ENCODE peak calls at places on chromosomes 4 and X, in five cellular contexts. L is K562, A is HepG2, G is H1, Y is GM12878. H is an unnamed sample.

GRCh38 chrX:11423362-11423818 is 130.2 kb downstream of the AMELX start:
- DNase-seq in L (peak), A (no peak), G (no peak), Y (peak), H (no peak)

GRCh38 chrX:31337332-31337731 is 265.5 kb upstream of the FTHL17 start:
- DNase-seq in L (no peak), A (no peak), G (no peak), Y (no peak), H (no peak)

GRCh38 chr4:126616795-126617194 is 1016.0 kb upstream of the INTU start:
- DNase-seq in L (no peak), A (no peak), G (no peak), Y (no peak), H (no peak)

GRCh38 chr4:79074040-79074439 is 134.8 kb upstream of the PAQR3 start:
- DNase-seq in L (no peak), A (no peak), G (no peak), Y (no peak), H (no peak)

GRCh38 chr4:81085291-81085690 is 54.8 kb downstream of the BMP3 start:
- DNase-seq in L (no peak), A (no peak), G (no peak), Y (no peak), H (no peak)

GRCh38 chr4:119026662-119027444 is 108.8 kb upstream of the MYOZ2 start:
- DNase-seq in L (no peak), A (no peak), G (no peak), Y (no peak), H (no peak)

GRCh38 chr4:106314960-106315359 is 1.0 kb downstream of the TBCK start:
- DNase-seq in L (no peak), A (no peak), G (no peak), Y (no peak), H (no peak)

GRCh38 chrX:7133036-7133412 is 14.5 kb upstream of the STS start:
- DNase-seq in L (peak), A (no peak), G (no peak), Y (no peak), H (no peak)

GRCh38 chr4:2322801-2323200 is 60.9 kb upstream of the MXD4 start:
- DNase-seq in L (no peak), A (no peak), G (no peak), Y (no peak), H (no peak)

GRCh38 chr4:166165829-166166420 is 292.9 kb downstream of the TLL1 start:
- DNase-seq in L (peak), A (peak), G (peak), Y (peak), H (peak)

GRCh38 chrX:6761251-6761650 is 226.3 kb upstream of the VCX3A start:
- DNase-seq in L (no peak), A (no peak), G (no peak), Y (no peak), H (no peak)

GRCh38 chr4:101420661-101421060 is 73.3 kb upstream of the PPP3CA start:
- DNase-seq in L (no peak), A (no peak), G (no peak), Y (no peak), H (no peak)

GRCh38 chrX:22396408-22396807 is 123.7 kb downstream of the CBLL2 start:
- DNase-seq in L (no peak), A (no peak), G (no peak), Y (no peak), H (no peak)

GRCh38 chrX:38929966-38930421 is 128.7 kb downstream of the MID1IP1 start:
- DNase-seq in L (no peak), A (no peak), G (no peak), Y (no peak), H (no peak)

GRCh38 chr4:47010347-47011188 is 17.2 kb upstream of the GABRA4 start:
- DNase-seq in L (no peak), A (no peak), G (no peak), Y (peak), H (no peak)

GRCh38 chrX:368811-369562 is 17.7 kb downstream of the PPP2R3B start:
- DNase-seq in L (peak), A (no peak), G (no peak), Y (no peak), H (no peak)

GRCh38 chr4:21211836-21212235 is 511.6 kb downstream of the PACRGL start:
- DNase-seq in L (no peak), A (no peak), G (no peak), Y (no peak), H (no peak)

GRCh38 chrX:54950730-54951375 is 30.2 kb downstream of the TRO start:
- DNase-seq in L (no peak), A (no peak), G (no peak), Y (no peak), H (no peak)

GRCh38 chr4:186249785-186250739 is 15.9 kb upstream of the F11 start:
- DNase-seq in L (no peak), A (no peak), G (no peak), Y (no peak), H (no peak)

GRCh38 chrX:27995611-27996010 is 14.4 kb upstream of the DCAF8L1 start:
- DNase-seq in L (no peak), A (no peak), G (no peak), Y (no peak), H (no peak)

GRCh38 chr4:80069837-80070788 is 2.9 kb downstream of the ANTXR2 start:
- DNase-seq in L (no peak), A (no peak), G (no peak), Y (no peak), H (peak)

GRCh38 chr4:113971706-113972360 is 7.6 kb downstream of the ARSJ start:
- DNase-seq in L (no peak), A (no peak), G (no peak), Y (no peak), H (no peak)

GRCh38 chr4:155399974-155400697 is 23.4 kb upstream of the MAP9 start:
- DNase-seq in L (no peak), A (no peak), G (no peak), Y (no peak), H (no peak)

GRCh38 chr4:6565691-6566431 is 9.1 kb upstream of the MAN2B2 start:
- DNase-seq in L (no peak), A (no peak), G (no peak), Y (no peak), H (no peak)

GRCh38 chrX:119410027-119410819 is 11.1 kb downstream of the SLC25A43 start:
- DNase-seq in L (no peak), A (peak), G (no peak), Y (no peak), H (peak)

GRCh38 chr4:10461091-10461849 is 4.0 kb upstream of the ZNF518B start:
- DNase-seq in L (peak), A (no peak), G (no peak), Y (peak), H (no peak)

GRCh38 chr4:48968814-48969213 is 17.3 kb upstream of the CWH43 start:
- DNase-seq in L (no peak), A (no peak), G (no peak), Y (no peak), H (no peak)

GRCh38 chr4:125658773-125659172 is 344.0 kb downstream of the FAT4 start:
- DNase-seq in L (no peak), A (no peak), G (no peak), Y (no peak), H (no peak)

GRCh38 chr4:148060264-148061138 is 328.6 kb downstream of the ARHGAP10 start:
- DNase-seq in L (no peak), A (no peak), G (no peak), Y (no peak), H (no peak)

GRCh38 chr4:83552924-83553323 is 17.0 kb downstream of the GPAT3 start:
- DNase-seq in L (no peak), A (no peak), G (no peak), Y (no peak), H (no peak)

GRCh38 chr4:5545271-5545670 is 163.1 kb downstream of the EVC2 start:
- DNase-seq in L (no peak), A (no peak), G (no peak), Y (no peak), H (no peak)

GRCh38 chr4:3829954-3830773 is 64.0 kb downstream of the ADRA2C start:
- DNase-seq in L (no peak), A (peak), G (no peak), Y (no peak), H (no peak)

GRCh38 chr4:127304356-127304755 is 328.4 kb upstream of the INTU start:
- DNase-seq in L (no peak), A (no peak), G (no peak), Y (no peak), H (no peak)

GRCh38 chr4:141133146-141134006 is at the start of gene RNF150:
- DNase-seq in L (peak), A (peak), G (peak), Y (peak), H (no peak)

GRCh38 chrX:42220722-42221121 is 297.4 kb upstream of the CASK start:
- DNase-seq in L (no peak), A (no peak), G (no peak), Y (no peak), H (no peak)

GRCh38 chr4:3249681-3250437 is 900 bp downstream of the MSANTD1 start:
- DNase-seq in L (no peak), A (no peak), G (no peak), Y (no peak), H (no peak)

GRCh38 chrX:40005290-40006011 is 92.3 kb downstream of the BCOR start:
- DNase-seq in L (no peak), A (no peak), G (no peak), Y (no peak), H (no peak)

GRCh38 chrX:40007136-40007535 is 90.6 kb downstream of the BCOR start:
- DNase-seq in L (no peak), A (no peak), G (no peak), Y (no peak), H (no peak)

GRCh38 chrX:40007746-40008705 is 89.7 kb downstream of the BCOR start:
- DNase-seq in L (no peak), A (no peak), G (no peak), Y (no peak), H (no peak)

GRCh38 chrX:40004916-40005289 is 92.9 kb downstream of the BCOR start:
- DNase-seq in L (no peak), A (no peak), G (no peak), Y (no peak), H (no peak)

GRCh38 chrX:40006025-40007017 is 91.4 kb downstream of the BCOR start:
- DNase-seq in L (no peak), A (no peak), G (no peak), Y (no peak), H (no peak)
- TF ChIP-seq SRF in L (no peak), A (no peak), G (no peak), Y (no peak), H (no peak)

GRCh38 chr4:169099775-169100180 is 89.7 kb upstream of the CBR4 start:
- DNase-seq in L (no peak), A (peak), G (no peak), Y (peak), H (no peak)
- TF ChIP-seq RAD21 in L (no peak), A (no peak), G (no peak), Y (no peak), H (no peak)

DNA sequence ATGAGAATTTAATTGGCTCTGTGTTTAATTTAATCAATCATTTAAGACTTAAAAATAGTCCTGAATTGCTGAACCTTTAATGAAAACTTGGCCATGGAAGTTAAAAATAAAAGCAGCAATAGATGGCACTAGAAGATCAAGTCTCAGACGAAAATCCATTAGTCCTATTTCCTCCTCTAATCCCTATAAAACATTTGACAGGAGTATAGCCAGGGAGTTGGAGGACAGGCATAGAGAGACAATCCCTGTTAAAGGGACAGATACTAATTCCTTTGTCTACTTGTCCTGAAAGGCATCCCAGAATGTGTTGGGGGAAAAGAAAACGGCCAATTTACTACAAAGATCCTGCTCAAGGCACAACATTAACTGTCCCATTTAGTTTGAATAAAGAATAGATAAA is 276.3 kb upstream of the TACR3 start:
- DNase-seq in L (no peak), A (no peak), G (no peak), Y (no peak), H (peak)
- TF ChIP-seq SRF in L (no peak), A (no peak), G (no peak), Y (no peak), H (no peak)

GRCh38 chrX:69177511-69178162 is 12.4 kb upstream of the PJA1 start:
- DNase-seq in L (no peak), A (no peak), G (no peak), Y (no peak), H (no peak)

GRCh38 chrX:69170319-69170718 is 5.1 kb upstream of the PJA1 start:
- DNase-seq in L (no peak), A (no peak), G (no peak), Y (no peak), H (no peak)

GRCh38 chrX:69179380-69179911 is 14.2 kb upstream of the PJA1 start:
- DNase-seq in L (no peak), A (no peak), G (no peak), Y (no peak), H (no peak)

GRCh38 chrX:69178592-69178991 is 13.3 kb upstream of the PJA1 start:
- DNase-seq in L (no peak), A (no peak), G (no peak), Y (no peak), H (no peak)

GRCh38 chrX:69173906-69174305 is 8.7 kb upstream of the PJA1 start:
- DNase-seq in L (no peak), A (no peak), G (no peak), Y (no peak), H (no peak)
- TF ChIP-seq RAD21 in L (no peak), A (no peak), G (no peak), Y (no peak), H (no peak)